ENCODE peak calls at places on chromosomes 12 and 14, in eight cellular contexts. J is transverse colon, O is left ventricle myocardium inferior, B is heart left ventricle, P is dorsolateral prefrontal cortex, L is tibial artery, Q is fibroblast of lung, M is psoas muscle. Z is an unnamed sample.
A peak's percentile ranks its signal among the peaks of the same experiment; 100 is the strongest.

GRCh38 chr14:80507292-80507869 is 296.1 kb upstream of the DIO2 start:
- DNase-seq in J (no peak), O (no peak), B (no peak), P (no peak), L (no peak), Q (no peak), M (no peak), Z (no peak)

GRCh38 chr14:56131004-56131864 is 13.0 kb downstream of the PELI2 start:
- DNase-seq in J (no peak), O (no peak), B (no peak), P (no peak), L (no peak), Q (no peak), M (no peak), Z (no peak)

GRCh38 chr14:104011824-104012517 is 69.6 kb upstream of the RD3L start:
- DNase-seq in J (no peak), O (peak; percentile 38), B (no peak), P (no peak), L (no peak), Q (no peak), M (no peak), Z (no peak)

GRCh38 chr12:42725839-42726238 is 136.3 kb upstream of the PRICKLE1 start:
- DNase-seq in J (no peak), O (no peak), B (no peak), P (no peak), L (no peak), Q (peak; percentile 98), M (no peak), Z (no peak)

GRCh38 chr12:124506145-124506831 is 61.1 kb downstream of the NCOR2 start:
- DNase-seq in J (peak; percentile 77), O (peak; percentile 86), B (peak; percentile 92), P (no peak), L (peak; percentile 87), Q (peak; percentile 77), M (peak; percentile 80), Z (peak; percentile 70)

GRCh38 chr12:38934078-38934584 is 28.7 kb upstream of the CPNE8 start:
- DNase-seq in J (no peak), O (no peak), B (no peak), P (no peak), L (no peak), Q (no peak), M (no peak), Z (no peak)

GRCh38 chr12:19206493-19207077 is 77.1 kb downstream of the PLEKHA5 start:
- DNase-seq in J (no peak), O (no peak), B (no peak), P (no peak), L (no peak), Q (no peak), M (no peak), Z (no peak)

GRCh38 chr14:103161054-103161397 is 37.8 kb downstream of the TNFAIP2 start:
- DNase-seq in J (no peak), O (no peak), B (no peak), P (no peak), L (no peak), Q (peak; percentile 12), M (no peak), Z (peak; percentile 47)

GRCh38 chr12:55966408-55967281 is at the start of gene CDK2:
- DNase-seq in J (peak; percentile 97), O (peak; percentile 95), B (peak; percentile 95), P (peak; percentile 78), L (peak; percentile 96), Q (peak; percentile 71), M (peak; percentile 94), Z (peak; percentile 93)

GRCh38 chr14:69996197-69996596 is 117.0 kb downstream of the SMOC1 start:
- DNase-seq in J (no peak), O (no peak), B (no peak), P (no peak), L (no peak), Q (peak; percentile 55), M (no peak), Z (no peak)

GRCh38 chr14:69972755-69973154 is 93.5 kb downstream of the SMOC1 start:
- DNase-seq in J (no peak), O (no peak), B (no peak), P (no peak), L (no peak), Q (no peak), M (no peak), Z (no peak)

GRCh38 chr14:91890291-91890749 is 23.0 kb upstream of the TC2N start:
- DNase-seq in J (no peak), O (no peak), B (no peak), P (peak; percentile 44), L (no peak), Q (peak; percentile 80), M (no peak), Z (no peak)

GRCh38 chr12:117109943-117110342 is 10.7 kb upstream of the TESC start:
- DNase-seq in J (no peak), O (no peak), B (no peak), P (no peak), L (no peak), Q (no peak), M (no peak), Z (no peak)

GRCh38 chr12:75087656-75088055 is 122.0 kb downstream of the KCNC2 start:
- DNase-seq in J (no peak), O (no peak), B (no peak), P (no peak), L (no peak), Q (peak; percentile 1), M (no peak), Z (no peak)

GRCh38 chr14:74084277-74085046 is at the start of the genes ALDH6A1 and LIN52:
- DNase-seq in J (peak; percentile 100), O (peak; percentile 99), B (peak; percentile 96), P (peak; percentile 99), L (peak; percentile 100), Q (peak; percentile 100), M (peak; percentile 99), Z (peak; percentile 99)
- TF ChIP-seq CTCF in J (no peak), O (peak; percentile 22), B (no peak), P (peak; percentile 28), L (no peak), Q (no peak), M (no peak), Z (peak; percentile 9)

GRCh38 chr12:130162771-130163460 is 652 bp downstream of the FZD10 start:
- DNase-seq in J (no peak), O (no peak), B (peak; percentile 58), P (no peak), L (no peak), Q (no peak), M (no peak), Z (peak; percentile 19)
- H3K27me3 ChIP-seq in J (peaks cover 84% of the 10 kb centered on the region), O (peaks cover 100% of the 10 kb centered on the region), B (peaks cover 86% of the 10 kb centered on the region), P (peaks cover 84% of the 10 kb centered on the region), L (no peaks in the 10 kb centered on the region), Q (no peaks in the 10 kb centered on the region), M (no peaks in the 10 kb centered on the region), Z (no peaks in the 10 kb centered on the region)

GRCh38 chr14:33948143-33948962 is 2.5 kb downstream of the EGLN3 start:
- DNase-seq in J (no peak), O (no peak), B (no peak), P (no peak), L (no peak), Q (no peak), M (no peak), Z (no peak)
- H3K4me3 ChIP-seq in J (peak overlapping the region; percentile 60), O (peak overlapping the region; percentile 96), B (peak overlapping the region; percentile 76), P (peak overlapping the region; percentile 68), L (peak overlapping the region; percentile 95), Q (no peak overlapping the region), M (peak overlapping the region; percentile 81), Z (peak overlapping the region; percentile 57)

GRCh38 chr12:64253356-64253755 is 31.3 kb upstream of the KICS2 start:
- DNase-seq in J (no peak), O (no peak), B (no peak), P (no peak), L (no peak), Q (no peak), M (no peak), Z (no peak)

GRCh38 chr12:64256166-64256800 is 34.2 kb upstream of the KICS2 start:
- DNase-seq in J (no peak), O (no peak), B (no peak), P (no peak), L (no peak), Q (peak; percentile 42), M (no peak), Z (no peak)

GRCh38 chr12:64255249-64255648 is 33.2 kb upstream of the KICS2 start:
- DNase-seq in J (no peak), O (no peak), B (no peak), P (no peak), L (no peak), Q (no peak), M (no peak), Z (no peak)

GRCh38 chr12:64258576-64258975 is 36.5 kb upstream of the KICS2 start:
- DNase-seq in J (no peak), O (no peak), B (no peak), P (no peak), L (no peak), Q (peak; percentile 5), M (no peak), Z (no peak)

GRCh38 chr12:64252708-64253107 is 30.6 kb upstream of the KICS2 start:
- DNase-seq in J (no peak), O (no peak), B (no peak), P (no peak), L (peak; percentile 30), Q (no peak), M (no peak), Z (no peak)
- TF ChIP-seq CTCF in J (no peak), O (no peak), B (no peak), P (no peak), L (no peak), Q (no peak), M (no peak), Z (no peak)

DNA sequence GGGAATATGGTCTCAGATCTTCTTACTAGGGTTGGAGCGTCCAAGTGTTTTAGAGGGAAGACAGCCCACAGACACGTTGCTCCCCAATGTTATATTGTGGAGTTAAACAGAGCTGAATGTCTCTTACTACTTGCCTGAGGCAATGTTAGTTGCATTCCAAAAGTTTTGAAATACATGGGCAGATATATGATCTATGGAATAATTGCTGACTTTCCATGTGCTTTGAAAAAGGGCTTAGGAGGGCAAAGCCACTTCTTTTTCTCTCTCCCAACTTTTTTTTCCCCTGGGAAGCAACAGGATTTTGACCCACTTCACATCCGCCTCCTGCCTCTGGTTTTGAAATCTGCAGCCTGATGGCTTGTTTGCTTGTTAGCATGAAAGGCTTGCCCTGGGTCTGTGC is 33.7 kb upstream of the PAX9 start:
- DNase-seq in J (no peak), O (no peak), B (no peak), P (no peak), L (no peak), Q (no peak), M (no peak), Z (no peak)
- H3K27me3 ChIP-seq in J (peaks cover 11% of the 10 kb centered on the region), O (peaks cover 82% of the 10 kb centered on the region), B (peaks cover 42% of the 10 kb centered on the region), P (peaks cover 33% of the 10 kb centered on the region), L (no peaks in the 10 kb centered on the region), Q (no peaks in the 10 kb centered on the region), M (peaks cover 9% of the 10 kb centered on the region), Z (no peaks in the 10 kb centered on the region)

Z was measured in right lobe of liver.